ENCODE peak calls at places on chromosomes 4 and X, in six cellular contexts. C, I, M, Q, W and S are unnamed samples.

GRCh38 chr4:74058048-74058651 is 19.7 kb upstream of the CXCL3 start:
- DNase-seq in C (no peak), M (no peak), I (no peak), Q (no peak), W (no peak), S (no peak)

GRCh38 chr4:97457253-97457652 is 686.0 kb downstream of the STPG2 start:
- DNase-seq in Q (no peak), C (no peak), W (no peak), I (no peak), M (no peak), S (no peak)

GRCh38 chrX:146224442-146224841 is 406.8 kb downstream of the SLITRK2 start:
- DNase-seq in C (no peak), Q (peak; percentile 34), W (no peak), I (no peak), M (no peak), S (no peak)

GRCh38 chrX:76802698-76803097 is 375.2 kb downstream of the MAGEE1 start:
- DNase-seq in M (peak; percentile 0), I (peak; percentile 13), C (no peak), Q (no peak), W (peak; percentile 9), S (no peak)

GRCh38 chr4:184250795-184251679 is 33.4 kb upstream of the ENPP6 start:
- DNase-seq in W (peak; percentile 61), I (peak; percentile 70), Q (peak; percentile 92), M (peak; percentile 37), C (peak; percentile 79), S (peak; percentile 55)

GRCh38 chrX:22634751-22635150 is 362.0 kb downstream of the CBLL2 start:
- DNase-seq in Q (no peak), M (no peak), I (peak; percentile 20), W (no peak), C (no peak), S (no peak)

GRCh38 chr4:14862881-14863280 is 139.4 kb upstream of the CPEB2 start:
- DNase-seq in C (no peak), M (no peak), Q (peak; percentile 36), I (no peak), W (no peak), S (no peak)

GRCh38 chr4:126458993-126459392 is 1144.2 kb downstream of the FAT4 start:
- DNase-seq in I (no peak), W (no peak), C (no peak), Q (no peak), M (peak; percentile 12), S (no peak)

GRCh38 chrX:136041254-136041812 is 56.1 kb downstream of the SLC9A6 start:
- DNase-seq in I (no peak), W (no peak), Q (no peak), C (no peak), M (no peak), S (no peak)